ENCODE peak calls at places on chromosomes 11 and 22, in four cellular contexts. One of them, this sample, is unnamed.

GRCh38 chr11:18692941-18693760 is 5.4 kb upstream of the TMEM86A start:
- DNase-seq in stimulated activated CD4-positive, alpha-beta T cell treated with anti-CD3 and anti-CD28 coated beads, Interleukin-12 subunit alpha, Interleukin-12 subunit beta, amount 100 ng/mL, for 48 hours: no peak
- DNase-seq in EL: no peak
- DNase-seq in activated T-cell treated with anti-CD3 and anti-CD28 coated beads, Interleukin-2, amount 50 U/mL, for 48 hours: no peak
- DNase-seq in this sample: no peak

GRCh38 chr11:120273432-120273831 is 33.5 kb downstream of the POU2F3 start:
- DNase-seq in stimulated activated CD4-positive, alpha-beta T cell treated with anti-CD3 and anti-CD28 coated beads, Interleukin-12 subunit alpha, Interleukin-12 subunit beta, amount 100 ng/mL, for 48 hours: no peak
- DNase-seq in EL: no peak
- DNase-seq in activated T-cell treated with anti-CD3 and anti-CD28 coated beads, Interleukin-2, amount 50 U/mL, for 48 hours: no peak
- DNase-seq in this sample: no peak

GRCh38 chr22:42717197-42717967 is 3.3 kb downstream of the A4GALT start:
- DNase-seq in stimulated activated CD4-positive, alpha-beta T cell treated with anti-CD3 and anti-CD28 coated beads, Interleukin-12 subunit alpha, Interleukin-12 subunit beta, amount 100 ng/mL, for 48 hours: no peak
- DNase-seq in EL: no peak
- DNase-seq in activated T-cell treated with anti-CD3 and anti-CD28 coated beads, Interleukin-2, amount 50 U/mL, for 48 hours: no peak
- DNase-seq in this sample: no peak

GRCh38 chr11:88886796-88887195 is 179.0 kb downstream of the GRM5 start:
- DNase-seq in stimulated activated CD4-positive, alpha-beta T cell treated with anti-CD3 and anti-CD28 coated beads, Interleukin-12 subunit alpha, Interleukin-12 subunit beta, amount 100 ng/mL, for 48 hours: no peak
- DNase-seq in EL: peak; percentile 63
- DNase-seq in activated T-cell treated with anti-CD3 and anti-CD28 coated beads, Interleukin-2, amount 50 U/mL, for 48 hours: peak; percentile 19
- DNase-seq in this sample: peak; percentile 49

GRCh38 chr11:112886707-112887370 is 74.4 kb upstream of the NCAM1 start:
- DNase-seq in stimulated activated CD4-positive, alpha-beta T cell treated with anti-CD3 and anti-CD28 coated beads, Interleukin-12 subunit alpha, Interleukin-12 subunit beta, amount 100 ng/mL, for 48 hours: no peak
- DNase-seq in EL: no peak
- DNase-seq in activated T-cell treated with anti-CD3 and anti-CD28 coated beads, Interleukin-2, amount 50 U/mL, for 48 hours: no peak
- DNase-seq in this sample: no peak

GRCh38 chr11:4804280-4804679 is at the start of gene OR52R1:
- DNase-seq in stimulated activated CD4-positive, alpha-beta T cell treated with anti-CD3 and anti-CD28 coated beads, Interleukin-12 subunit alpha, Interleukin-12 subunit beta, amount 100 ng/mL, for 48 hours: no peak
- DNase-seq in EL: no peak
- DNase-seq in activated T-cell treated with anti-CD3 and anti-CD28 coated beads, Interleukin-2, amount 50 U/mL, for 48 hours: no peak
- DNase-seq in this sample: no peak

GRCh38 chr11:72072348-72072747 is 8.0 kb downstream of the NUMA1 start:
- DNase-seq in stimulated activated CD4-positive, alpha-beta T cell treated with anti-CD3 and anti-CD28 coated beads, Interleukin-12 subunit alpha, Interleukin-12 subunit beta, amount 100 ng/mL, for 48 hours: no peak
- DNase-seq in EL: peak; percentile 87
- DNase-seq in activated T-cell treated with anti-CD3 and anti-CD28 coated beads, Interleukin-2, amount 50 U/mL, for 48 hours: no peak
- DNase-seq in this sample: no peak

GRCh38 chr11:73292481-73292880 is 15.6 kb upstream of the ARHGEF17 start:
- DNase-seq in stimulated activated CD4-positive, alpha-beta T cell treated with anti-CD3 and anti-CD28 coated beads, Interleukin-12 subunit alpha, Interleukin-12 subunit beta, amount 100 ng/mL, for 48 hours: no peak
- DNase-seq in EL: no peak
- DNase-seq in activated T-cell treated with anti-CD3 and anti-CD28 coated beads, Interleukin-2, amount 50 U/mL, for 48 hours: no peak
- DNase-seq in this sample: no peak

GRCh38 chr22:38219644-38220043 is 17.9 kb downstream of the MAFF start:
- DNase-seq in stimulated activated CD4-positive, alpha-beta T cell treated with anti-CD3 and anti-CD28 coated beads, Interleukin-12 subunit alpha, Interleukin-12 subunit beta, amount 100 ng/mL, for 48 hours: no peak
- DNase-seq in EL: no peak
- DNase-seq in activated T-cell treated with anti-CD3 and anti-CD28 coated beads, Interleukin-2, amount 50 U/mL, for 48 hours: no peak
- DNase-seq in this sample: no peak

GRCh38 chr11:122150484-122151124 is 34.6 kb upstream of the BLID start:
- DNase-seq in stimulated activated CD4-positive, alpha-beta T cell treated with anti-CD3 and anti-CD28 coated beads, Interleukin-12 subunit alpha, Interleukin-12 subunit beta, amount 100 ng/mL, for 48 hours: no peak
- DNase-seq in EL: no peak
- DNase-seq in activated T-cell treated with anti-CD3 and anti-CD28 coated beads, Interleukin-2, amount 50 U/mL, for 48 hours: no peak
- DNase-seq in this sample: no peak

GRCh38 chr11:3609416-3610265 is 32.2 kb downstream of the ART5 start:
- DNase-seq in stimulated activated CD4-positive, alpha-beta T cell treated with anti-CD3 and anti-CD28 coated beads, Interleukin-12 subunit alpha, Interleukin-12 subunit beta, amount 100 ng/mL, for 48 hours: no peak
- DNase-seq in EL: peak; percentile 57
- DNase-seq in activated T-cell treated with anti-CD3 and anti-CD28 coated beads, Interleukin-2, amount 50 U/mL, for 48 hours: peak; percentile 29
- DNase-seq in this sample: no peak

GRCh38 chr22:25908212-25908611 is 166.2 kb downstream of the MYO18B start:
- DNase-seq in stimulated activated CD4-positive, alpha-beta T cell treated with anti-CD3 and anti-CD28 coated beads, Interleukin-12 subunit alpha, Interleukin-12 subunit beta, amount 100 ng/mL, for 48 hours: no peak
- DNase-seq in EL: no peak
- DNase-seq in activated T-cell treated with anti-CD3 and anti-CD28 coated beads, Interleukin-2, amount 50 U/mL, for 48 hours: no peak
- DNase-seq in this sample: no peak

GRCh38 chr22:26573026-26573662 is 16.8 kb downstream of the TPST2 start:
- DNase-seq in stimulated activated CD4-positive, alpha-beta T cell treated with anti-CD3 and anti-CD28 coated beads, Interleukin-12 subunit alpha, Interleukin-12 subunit beta, amount 100 ng/mL, for 48 hours: no peak
- DNase-seq in EL: no peak
- DNase-seq in activated T-cell treated with anti-CD3 and anti-CD28 coated beads, Interleukin-2, amount 50 U/mL, for 48 hours: no peak
- DNase-seq in this sample: no peak

GRCh38 chr22:27100789-27101188 is 443.4 kb downstream of the MIAT start:
- DNase-seq in stimulated activated CD4-positive, alpha-beta T cell treated with anti-CD3 and anti-CD28 coated beads, Interleukin-12 subunit alpha, Interleukin-12 subunit beta, amount 100 ng/mL, for 48 hours: no peak
- DNase-seq in EL: peak; percentile 63
- DNase-seq in activated T-cell treated with anti-CD3 and anti-CD28 coated beads, Interleukin-2, amount 50 U/mL, for 48 hours: no peak
- DNase-seq in this sample: no peak

GRCh38 chr11:85595285-85595884 is 31.8 kb downstream of the DLG2 start:
- DNase-seq in stimulated activated CD4-positive, alpha-beta T cell treated with anti-CD3 and anti-CD28 coated beads, Interleukin-12 subunit alpha, Interleukin-12 subunit beta, amount 100 ng/mL, for 48 hours: no peak
- DNase-seq in EL: peak; percentile 54
- DNase-seq in activated T-cell treated with anti-CD3 and anti-CD28 coated beads, Interleukin-2, amount 50 U/mL, for 48 hours: no peak
- DNase-seq in this sample: no peak

GRCh38 chr11:14075679-14076078 is 113.2 kb downstream of the SPON1 start:
- DNase-seq in stimulated activated CD4-positive, alpha-beta T cell treated with anti-CD3 and anti-CD28 coated beads, Interleukin-12 subunit alpha, Interleukin-12 subunit beta, amount 100 ng/mL, for 48 hours: no peak
- DNase-seq in EL: no peak
- DNase-seq in activated T-cell treated with anti-CD3 and anti-CD28 coated beads, Interleukin-2, amount 50 U/mL, for 48 hours: no peak
- DNase-seq in this sample: no peak

GRCh38 chr22:29340566-29340965 is 25.1 kb upstream of the RASL10A start:
- DNase-seq in stimulated activated CD4-positive, alpha-beta T cell treated with anti-CD3 and anti-CD28 coated beads, Interleukin-12 subunit alpha, Interleukin-12 subunit beta, amount 100 ng/mL, for 48 hours: no peak
- DNase-seq in EL: no peak
- DNase-seq in activated T-cell treated with anti-CD3 and anti-CD28 coated beads, Interleukin-2, amount 50 U/mL, for 48 hours: no peak
- DNase-seq in this sample: no peak

GRCh38 chr22:32378703-32379272 is 21.1 kb downstream of the RFPL3 start:
- DNase-seq in stimulated activated CD4-positive, alpha-beta T cell treated with anti-CD3 and anti-CD28 coated beads, Interleukin-12 subunit alpha, Interleukin-12 subunit beta, amount 100 ng/mL, for 48 hours: peak; percentile 2
- DNase-seq in EL: peak; percentile 47
- DNase-seq in activated T-cell treated with anti-CD3 and anti-CD28 coated beads, Interleukin-2, amount 50 U/mL, for 48 hours: peak; percentile 38
- DNase-seq in this sample: peak; percentile 16

GRCh38 chr11:133947298-133947905 is 9.4 kb downstream of the IGSF9B start:
- DNase-seq in stimulated activated CD4-positive, alpha-beta T cell treated with anti-CD3 and anti-CD28 coated beads, Interleukin-12 subunit alpha, Interleukin-12 subunit beta, amount 100 ng/mL, for 48 hours: peak; percentile 44
- DNase-seq in EL: peak; percentile 43
- DNase-seq in activated T-cell treated with anti-CD3 and anti-CD28 coated beads, Interleukin-2, amount 50 U/mL, for 48 hours: peak; percentile 75
- DNase-seq in this sample: no peak

GRCh38 chr11:120137611-120138521 is at the start of gene TRIM29:
- DNase-seq in stimulated activated CD4-positive, alpha-beta T cell treated with anti-CD3 and anti-CD28 coated beads, Interleukin-12 subunit alpha, Interleukin-12 subunit beta, amount 100 ng/mL, for 48 hours: no peak
- DNase-seq in EL: no peak
- DNase-seq in activated T-cell treated with anti-CD3 and anti-CD28 coated beads, Interleukin-2, amount 50 U/mL, for 48 hours: peak; percentile 11
- DNase-seq in this sample: no peak

GRCh38 chr11:92941676-92942571 is 27.5 kb upstream of the MTNR1B start:
- DNase-seq in stimulated activated CD4-positive, alpha-beta T cell treated with anti-CD3 and anti-CD28 coated beads, Interleukin-12 subunit alpha, Interleukin-12 subunit beta, amount 100 ng/mL, for 48 hours: no peak
- DNase-seq in EL: peak; percentile 48
- DNase-seq in activated T-cell treated with anti-CD3 and anti-CD28 coated beads, Interleukin-2, amount 50 U/mL, for 48 hours: no peak
- DNase-seq in this sample: no peak

GRCh38 chr11:12707500-12707880 is 33.3 kb downstream of the TEAD1 start:
- DNase-seq in stimulated activated CD4-positive, alpha-beta T cell treated with anti-CD3 and anti-CD28 coated beads, Interleukin-12 subunit alpha, Interleukin-12 subunit beta, amount 100 ng/mL, for 48 hours: no peak
- DNase-seq in EL: no peak
- DNase-seq in activated T-cell treated with anti-CD3 and anti-CD28 coated beads, Interleukin-2, amount 50 U/mL, for 48 hours: no peak
- DNase-seq in this sample: no peak

GRCh38 chr11:65459552-65459951 is 37.0 kb downstream of the NEAT1 start:
- DNase-seq in stimulated activated CD4-positive, alpha-beta T cell treated with anti-CD3 and anti-CD28 coated beads, Interleukin-12 subunit alpha, Interleukin-12 subunit beta, amount 100 ng/mL, for 48 hours: no peak
- DNase-seq in EL: no peak
- DNase-seq in activated T-cell treated with anti-CD3 and anti-CD28 coated beads, Interleukin-2, amount 50 U/mL, for 48 hours: no peak
- DNase-seq in this sample: no peak

GRCh38 chr11:72609045-72609444 is 65.2 kb downstream of the PDE2A start:
- DNase-seq in stimulated activated CD4-positive, alpha-beta T cell treated with anti-CD3 and anti-CD28 coated beads, Interleukin-12 subunit alpha, Interleukin-12 subunit beta, amount 100 ng/mL, for 48 hours: no peak
- DNase-seq in EL: peak; percentile 16
- DNase-seq in activated T-cell treated with anti-CD3 and anti-CD28 coated beads, Interleukin-2, amount 50 U/mL, for 48 hours: no peak
- DNase-seq in this sample: no peak

GRCh38 chr11:69299572-69299971 is 5.6 kb downstream of the MYEOV start:
- DNase-seq in stimulated activated CD4-positive, alpha-beta T cell treated with anti-CD3 and anti-CD28 coated beads, Interleukin-12 subunit alpha, Interleukin-12 subunit beta, amount 100 ng/mL, for 48 hours: no peak
- DNase-seq in EL: no peak
- DNase-seq in activated T-cell treated with anti-CD3 and anti-CD28 coated beads, Interleukin-2, amount 50 U/mL, for 48 hours: no peak
- DNase-seq in this sample: no peak

GRCh38 chr22:46934746-46935491 is 172.5 kb downstream of the TBC1D22A start:
- DNase-seq in stimulated activated CD4-positive, alpha-beta T cell treated with anti-CD3 and anti-CD28 coated beads, Interleukin-12 subunit alpha, Interleukin-12 subunit beta, amount 100 ng/mL, for 48 hours: no peak
- DNase-seq in EL: peak; percentile 94
- DNase-seq in activated T-cell treated with anti-CD3 and anti-CD28 coated beads, Interleukin-2, amount 50 U/mL, for 48 hours: peak; percentile 52
- DNase-seq in this sample: no peak

GRCh38 chr22:30205281-30206115 is 41.1 kb downstream of the LIF start:
- DNase-seq in stimulated activated CD4-positive, alpha-beta T cell treated with anti-CD3 and anti-CD28 coated beads, Interleukin-12 subunit alpha, Interleukin-12 subunit beta, amount 100 ng/mL, for 48 hours: no peak
- DNase-seq in EL: peak; percentile 98
- DNase-seq in activated T-cell treated with anti-CD3 and anti-CD28 coated beads, Interleukin-2, amount 50 U/mL, for 48 hours: no peak
- DNase-seq in this sample: peak; percentile 82

GRCh38 chr11:86926975-86927374 is 28.2 kb downstream of the FZD4 start:
- DNase-seq in stimulated activated CD4-positive, alpha-beta T cell treated with anti-CD3 and anti-CD28 coated beads, Interleukin-12 subunit alpha, Interleukin-12 subunit beta, amount 100 ng/mL, for 48 hours: no peak
- DNase-seq in EL: no peak
- DNase-seq in activated T-cell treated with anti-CD3 and anti-CD28 coated beads, Interleukin-2, amount 50 U/mL, for 48 hours: no peak
- DNase-seq in this sample: no peak

GRCh38 chr11:112806876-112807275 is 154.3 kb upstream of the NCAM1 start:
- DNase-seq in stimulated activated CD4-positive, alpha-beta T cell treated with anti-CD3 and anti-CD28 coated beads, Interleukin-12 subunit alpha, Interleukin-12 subunit beta, amount 100 ng/mL, for 48 hours: no peak
- DNase-seq in EL: no peak
- DNase-seq in activated T-cell treated with anti-CD3 and anti-CD28 coated beads, Interleukin-2, amount 50 U/mL, for 48 hours: no peak
- DNase-seq in this sample: no peak

GRCh38 chr11:133835258-133836075 is 9.8 kb downstream of the SPATA19 start:
- DNase-seq in stimulated activated CD4-positive, alpha-beta T cell treated with anti-CD3 and anti-CD28 coated beads, Interleukin-12 subunit alpha, Interleukin-12 subunit beta, amount 100 ng/mL, for 48 hours: peak; percentile 40
- DNase-seq in EL: peak; percentile 37
- DNase-seq in activated T-cell treated with anti-CD3 and anti-CD28 coated beads, Interleukin-2, amount 50 U/mL, for 48 hours: peak; percentile 49
- DNase-seq in this sample: peak; percentile 58

GRCh38 chr11:28481673-28482480 is 373.7 kb downstream of the METTL15 start:
- DNase-seq in stimulated activated CD4-positive, alpha-beta T cell treated with anti-CD3 and anti-CD28 coated beads, Interleukin-12 subunit alpha, Interleukin-12 subunit beta, amount 100 ng/mL, for 48 hours: no peak
- DNase-seq in EL: no peak
- DNase-seq in activated T-cell treated with anti-CD3 and anti-CD28 coated beads, Interleukin-2, amount 50 U/mL, for 48 hours: no peak
- DNase-seq in this sample: no peak

GRCh38 chr11:17864478-17864941 is 129.9 kb downstream of the KCNC1 start:
- DNase-seq in stimulated activated CD4-positive, alpha-beta T cell treated with anti-CD3 and anti-CD28 coated beads, Interleukin-12 subunit alpha, Interleukin-12 subunit beta, amount 100 ng/mL, for 48 hours: no peak
- DNase-seq in EL: no peak
- DNase-seq in activated T-cell treated with anti-CD3 and anti-CD28 coated beads, Interleukin-2, amount 50 U/mL, for 48 hours: no peak
- DNase-seq in this sample: no peak